ENCODE peak calls at places on chromosome 21, in ten cellular contexts. I is heart left ventricle; O is AG04450; C is colonic mucosa; R is sigmoid colon; K is PC-3; S is CD8-positive, alpha-beta memory T cell; D is tibial artery; P is astrocyte; J is DND-41. X is an unnamed sample.

GRCh38 chr21:37431243-37431642 is 64.7 kb downstream of the DYRK1A start:
- DNase-seq in K (no peak), O (no peak), I (no peak), R (no peak), P (no peak), J (no peak), C (no peak), S (no peak), D (no peak), X (no peak)

GRCh38 chr21:15841856-15842564 is 112.2 kb downstream of the USP25 start:
- DNase-seq in K (peak), R (no peak), D (no peak), S (no peak), J (no peak), I (no peak), C (no peak), P (peak), O (peak), X (no peak)

GRCh38 chr21:18954415-18954972 is 550.9 kb upstream of the TMPRSS15 start:
- DNase-seq in C (no peak), O (no peak), J (no peak), D (no peak), R (no peak), K (no peak), I (no peak), S (no peak), P (no peak), X (no peak)

GRCh38 chr21:9839011-9839661 is 682.2 kb upstream of the TPTE start:
- DNase-seq in D (no peak), O (no peak), R (peak), I (peak), C (no peak), S (no peak), P (no peak), J (no peak), K (peak), X (no peak)

GRCh38 chr21:42937960-42938580 is 12.6 kb upstream of the ERVH48-1 start:
- DNase-seq in C (no peak), S (no peak), O (no peak), R (peak), J (no peak), D (no peak), K (no peak), I (no peak), P (no peak), X (no peak)

GRCh38 chr21:14071902-14072734 is 138.6 kb downstream of the LIPI start:
- DNase-seq in K (no peak), S (no peak), D (no peak), R (no peak), O (no peak), P (no peak), I (no peak), J (no peak), C (no peak), X (no peak)

GRCh38 chr21:21137986-21138385 is 139.8 kb downstream of the NCAM2 start:
- DNase-seq in C (no peak), J (no peak), R (no peak), P (peak), I (no peak), D (no peak), S (no peak), K (no peak), O (peak), X (no peak)

GRCh38 chr21:42358261-42358660 is 7.5 kb upstream of the TFF2 start:
- DNase-seq in J (no peak), C (no peak), S (no peak), D (no peak), I (no peak), P (no peak), K (no peak), O (no peak), R (no peak), X (no peak)

GRCh38 chr21:17803536-17803935 is 15.6 kb downstream of the C21orf91 start:
- DNase-seq in P (no peak), O (no peak), D (no peak), J (no peak), K (no peak), C (no peak), I (no peak), S (no peak), R (no peak), X (no peak)

GRCh38 chr21:42423685-42424084 is 20.0 kb downstream of the UBASH3A start:
- DNase-seq in R (no peak), D (no peak), K (no peak), J (no peak), C (no peak), S (no peak), P (no peak), I (no peak), O (no peak), X (no peak)

GRCh38 chr21:15775981-15776380 is 46.2 kb downstream of the USP25 start:
- DNase-seq in O (peak), P (peak), S (no peak), K (peak), D (no peak), I (no peak), R (no peak), J (no peak), C (no peak), X (no peak)

GRCh38 chr21:22019766-22020165 is 1021.6 kb downstream of the NCAM2 start:
- DNase-seq in C (no peak), O (no peak), J (no peak), S (no peak), K (peak), D (no peak), P (no peak), R (no peak), I (no peak), X (no peak)

GRCh38 chr21:32087452-32087851 is 191.4 kb downstream of the MIS18A start:
- DNase-seq in K (no peak), D (no peak), O (no peak), C (no peak), R (no peak), J (no peak), P (no peak), S (no peak), I (no peak), X (no peak)

GRCh38 chr21:36949171-36950141 is 17.0 kb downstream of the HLCS start:
- DNase-seq in R (no peak), I (no peak), C (no peak), S (no peak), O (no peak), P (no peak), K (no peak), D (no peak), J (no peak), X (no peak)

GRCh38 chr21:31514598-31514997 is 144.9 kb upstream of the SOD1 start:
- DNase-seq in S (no peak), P (peak), R (no peak), O (no peak), C (no peak), D (no peak), I (no peak), J (peak), K (no peak), X (no peak)

GRCh38 chr21:40512590-40512989 is 334.4 kb downstream of the DSCAM start:
- DNase-seq in O (no peak), R (no peak), P (no peak), S (no peak), K (peak), D (no peak), I (no peak), C (no peak), J (peak), X (no peak)

GRCh38 chr21:17784604-17785402 is 34.4 kb downstream of the C21orf91 start:
- DNase-seq in S (no peak), J (no peak), R (no peak), D (no peak), P (peak), O (no peak), K (peak), C (no peak), I (no peak), X (no peak)

GRCh38 chr21:41361786-41362604 is at the start of gene MX2:
- DNase-seq in S (peak), R (peak), O (peak), I (peak), C (peak), D (peak), K (peak), P (peak), J (peak), X (peak)

GRCh38 chr21:16978309-16978895 is 534.4 kb upstream of the CXADR start:
- DNase-seq in P (no peak), S (no peak), I (no peak), O (no peak), K (no peak), D (no peak), R (no peak), J (no peak), C (no peak), X (no peak)

DNA sequence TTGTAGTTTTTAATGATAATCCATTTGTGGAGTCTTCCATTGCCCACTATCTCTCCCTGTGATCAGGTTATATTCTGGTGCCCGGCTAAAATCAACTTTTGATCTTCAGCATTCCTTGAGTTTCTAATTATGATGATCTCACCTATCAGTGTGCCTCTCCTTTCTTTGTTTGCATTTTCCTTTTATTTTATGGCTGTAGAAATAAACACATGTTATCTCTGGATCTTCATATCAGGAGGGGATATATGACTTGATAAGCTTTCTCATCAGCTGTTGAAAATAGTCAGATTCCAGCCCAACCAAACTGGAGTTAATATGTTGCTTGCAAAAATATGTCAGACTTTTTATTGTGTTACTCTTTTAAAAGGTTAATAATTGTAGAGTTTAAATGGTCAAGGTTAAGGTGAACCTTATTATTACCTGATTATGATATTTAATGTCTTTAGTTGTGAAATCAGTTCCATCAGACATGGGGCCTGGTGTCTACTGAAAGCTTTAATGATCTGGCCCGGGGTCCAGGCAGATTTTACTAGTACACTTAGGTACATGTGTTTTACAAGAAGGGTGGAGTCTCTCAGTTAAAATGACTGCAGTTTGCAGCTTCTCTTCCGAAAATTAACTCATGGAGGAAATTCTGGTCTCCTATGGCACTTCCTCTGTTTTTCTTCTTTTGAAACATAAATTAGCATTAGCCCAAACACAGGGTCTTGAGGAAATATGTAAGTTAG is 12.8 kb downstream of the KRTAP24-1 start:
- DNase-seq in J (no peak), P (no peak), K (no peak), S (no peak), D (no peak), C (no peak), R (no peak), I (no peak), O (no peak), X (no peak)
- H3K27ac ChIP-seq in J (no peak), P (no peak), K (no peak), S (no peak), D (no peak), C (no peak), R (no peak), I (no peak), O (no peak), X (no peak)

GRCh38 chr21:33684923-33685560 is 42.7 kb downstream of the ITSN1 start:
- DNase-seq in J (no peak), S (no peak), C (no peak), I (no peak), P (peak), K (no peak), O (no peak), D (no peak), R (no peak), X (no peak)
- H3K4me3 ChIP-seq in J (no peak), S (no peak), C (no peak), I (no peak), P (peak), K (no peak), O (no peak), D (no peak), R (no peak), X (no peak)

GRCh38 chr21:38948377-38948776 is 142.6 kb downstream of the ETS2 start:
- DNase-seq in K (no peak), J (no peak), R (no peak), P (peak), O (no peak), C (no peak), S (no peak), D (no peak), I (no peak), X (no peak)
- H3K27ac ChIP-seq in K (no peak), J (no peak), R (no peak), P (no peak), O (no peak), C (no peak), S (no peak), D (no peak), I (no peak), X (no peak)

DNA sequence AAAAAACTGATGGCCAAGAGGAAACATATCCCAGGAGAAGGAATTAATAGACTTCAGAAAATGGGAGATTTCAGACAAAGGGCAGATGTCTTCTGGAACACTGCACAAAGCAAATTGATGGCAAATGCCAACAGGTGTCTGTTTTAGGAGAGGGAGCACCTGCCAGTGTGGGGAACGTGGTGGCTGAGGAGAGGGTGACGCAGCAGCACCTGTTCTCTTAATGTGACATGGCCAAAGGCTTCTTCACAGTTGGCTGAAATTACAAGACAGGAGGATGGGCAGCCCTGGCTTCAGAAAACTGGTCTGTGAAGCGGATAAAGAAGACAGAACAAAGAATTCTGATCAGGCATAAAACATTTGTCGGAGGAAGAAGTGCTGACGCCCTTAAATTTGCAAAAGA is 178.7 kb upstream of the RUNX1 start:
- DNase-seq in P (no peak), R (no peak), S (no peak), K (no peak), O (no peak), D (no peak), C (no peak), I (no peak), J (peak), X (no peak)
- H3K4me3 ChIP-seq in P (no peak), R (no peak), S (peak), K (no peak), O (no peak), D (no peak), C (no peak), I (no peak), J (peak), X (no peak)

GRCh38 chr21:45874716-45875415 is 106.7 kb upstream of the COL6A1 start:
- DNase-seq in I (no peak), O (peak), R (peak), S (no peak), K (peak), C (peak), J (no peak), D (peak), P (peak), X (no peak)
- H3K27ac ChIP-seq in I (no peak), O (peak), R (no peak), S (no peak), K (peak), C (peak), J (no peak), D (no peak), P (peak), X (no peak)

GRCh38 chr21:28943631-28944030 is 49.0 kb downstream of the LTN1 start:
- DNase-seq in I (no peak), P (peak), O (no peak), D (no peak), S (no peak), R (no peak), J (no peak), K (no peak), C (no peak), X (no peak)
- H3K4me3 ChIP-seq in I (no peak), P (no peak), O (no peak), D (no peak), S (no peak), R (no peak), J (no peak), K (no peak), C (no peak), X (no peak)

DNA sequence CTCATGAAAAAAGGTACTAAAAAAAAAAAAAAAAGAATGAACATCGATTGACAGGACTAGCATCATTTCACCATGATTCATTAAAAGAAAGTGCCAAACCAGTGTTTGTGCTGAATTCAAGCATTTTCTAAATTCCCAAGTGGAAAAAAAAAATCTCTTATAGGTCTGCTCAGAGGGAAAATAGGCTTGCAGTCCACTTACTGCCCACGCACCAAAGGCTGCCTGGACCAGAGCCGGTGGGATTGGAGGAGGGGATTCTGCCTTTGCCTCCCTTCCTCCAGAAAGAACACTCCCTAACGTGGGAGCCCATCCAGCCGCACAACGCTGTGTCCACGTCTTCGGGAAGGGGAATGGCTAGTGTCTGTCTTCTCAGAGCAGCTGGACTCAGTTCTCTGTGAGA is 5.5 kb upstream of the TRAPPC10 start:
- DNase-seq in I (peak), R (no peak), C (no peak), K (no peak), S (no peak), D (no peak), P (peak), J (no peak), O (no peak), X (no peak)
- H3K27ac ChIP-seq in I (peak), R (peak), C (no peak), K (peak), S (no peak), D (peak), P (peak), J (no peak), O (peak), X (no peak)

DNA sequence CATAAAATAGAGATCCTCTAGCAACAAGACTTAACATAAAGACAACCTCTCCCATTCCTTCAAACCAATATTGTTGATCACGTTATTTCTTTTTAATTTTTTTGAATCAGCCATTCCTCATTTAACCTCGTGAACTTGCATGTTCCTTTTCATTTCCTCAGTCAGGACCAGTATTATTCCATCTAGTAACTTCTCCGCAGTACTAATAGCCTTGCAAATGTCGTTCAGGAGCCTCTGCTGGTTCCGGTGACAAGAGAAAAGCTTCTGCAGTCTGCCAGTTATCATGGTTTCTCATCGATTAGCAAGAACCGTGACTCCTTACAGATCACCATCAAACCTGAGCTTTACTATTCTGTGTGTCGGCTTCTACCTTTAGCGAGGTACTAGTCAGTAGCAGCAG is 3.0 kb downstream of the APP start:
- DNase-seq in P (no peak), I (no peak), J (no peak), O (no peak), D (no peak), C (no peak), K (no peak), R (no peak), S (no peak), X (no peak)
- H3K4me3 ChIP-seq in P (no peak), I (peak), J (no peak), O (peak), D (no peak), C (peak), K (peak), R (peak), S (no peak), X (peak)